ENCODE peak calls at places on chromosomes 4 and X, in five cellular contexts. One of them, this sample, is unnamed.

GRCh38 chr4:69970071-69970470 is 4.5 kb upstream of the CSN2 start:
- DNase-seq in naive thymus-derived CD8-positive, alpha-beta T cell: no peak
- DNase-seq in suprapubic skin: no peak
- DNase-seq in HEK293T: no peak
- DNase-seq in CD4-positive, alpha-beta memory T cell: no peak
- DNase-seq in this sample: no peak

GRCh38 chr4:113637363-113637762 is 124.2 kb downstream of the CAMK2D start:
- DNase-seq in suprapubic skin: no peak
- DNase-seq in naive thymus-derived CD8-positive, alpha-beta T cell: no peak
- DNase-seq in HEK293T: no peak
- DNase-seq in CD4-positive, alpha-beta memory T cell: no peak
- DNase-seq in this sample: no peak

GRCh38 chrX:148804579-148804978 is 304.2 kb downstream of the AFF2 start:
- DNase-seq in HEK293T: no peak
- DNase-seq in CD4-positive, alpha-beta memory T cell: no peak
- DNase-seq in naive thymus-derived CD8-positive, alpha-beta T cell: no peak
- DNase-seq in suprapubic skin: no peak
- DNase-seq in this sample: no peak

GRCh38 chrX:146602246-146602645 is 207.3 kb upstream of the CXorf51B start:
- DNase-seq in HEK293T: no peak
- DNase-seq in naive thymus-derived CD8-positive, alpha-beta T cell: no peak
- DNase-seq in suprapubic skin: no peak
- DNase-seq in CD4-positive, alpha-beta memory T cell: no peak
- DNase-seq in this sample: no peak

GRCh38 chrX:42824541-42824940 is 46.6 kb upstream of the PPP1R2C start:
- DNase-seq in CD4-positive, alpha-beta memory T cell: no peak
- DNase-seq in naive thymus-derived CD8-positive, alpha-beta T cell: no peak
- DNase-seq in HEK293T: no peak
- DNase-seq in suprapubic skin: no peak
- DNase-seq in this sample: no peak

GRCh38 chr4:166972071-166972470 is 262.2 kb downstream of the SPOCK3 start:
- DNase-seq in naive thymus-derived CD8-positive, alpha-beta T cell: no peak
- DNase-seq in suprapubic skin: no peak
- DNase-seq in HEK293T: no peak
- DNase-seq in CD4-positive, alpha-beta memory T cell: no peak
- DNase-seq in this sample: no peak

GRCh38 chr4:96354036-96354712 is 514.3 kb downstream of the PDHA2 start:
- DNase-seq in suprapubic skin: no peak
- DNase-seq in naive thymus-derived CD8-positive, alpha-beta T cell: no peak
- DNase-seq in HEK293T: no peak
- DNase-seq in CD4-positive, alpha-beta memory T cell: no peak
- DNase-seq in this sample: no peak

GRCh38 chr4:14404730-14405129 is 597.6 kb upstream of the CPEB2 start:
- DNase-seq in naive thymus-derived CD8-positive, alpha-beta T cell: no peak
- DNase-seq in suprapubic skin: no peak
- DNase-seq in HEK293T: no peak
- DNase-seq in CD4-positive, alpha-beta memory T cell: no peak
- DNase-seq in this sample: no peak

GRCh38 chr4:149751174-149751573 is 64.5 kb downstream of the IQCM start:
- DNase-seq in CD4-positive, alpha-beta memory T cell: no peak
- DNase-seq in naive thymus-derived CD8-positive, alpha-beta T cell: no peak
- DNase-seq in suprapubic skin: no peak
- DNase-seq in HEK293T: no peak
- DNase-seq in this sample: no peak

GRCh38 chr4:143721317-143721716 is 20.8 kb upstream of the FREM3 start:
- DNase-seq in suprapubic skin: no peak
- DNase-seq in HEK293T: no peak
- DNase-seq in CD4-positive, alpha-beta memory T cell: no peak
- DNase-seq in naive thymus-derived CD8-positive, alpha-beta T cell: no peak
- DNase-seq in this sample: no peak

This sample was measured in type B pancreatic cell.